ENCODE peak calls at places on chromosome 12, in six cellular contexts. C is neural progenitor cell; R is stimulated activated CD4-positive, alpha-beta T cell treated with anti-CD3 and anti-CD28 coated beads, Interleukin-4, amount 100 ng/mL, for 48 hours; A is OCI-LY7; L is T-helper 9 cell; W is stimulated activated CD8-positive, alpha-beta memory T cell treated with anti-CD3 and anti-CD28 coated beads, Interleukin-2, amount 100 ng/mL, for 1 hour. U is an unnamed sample.

GRCh38 chr12:57158665-57159064 is 11.2 kb upstream of the LRP1-AS start:
- DNase-seq in R (no peak), A (no peak), C (no peak), W (no peak), L (no peak), U (no peak)

GRCh38 chr12:62933871-62934798 is 815 bp downstream of the PPM1H start:
- DNase-seq in A (peak), C (peak), L (no peak), R (no peak), W (no peak), U (peak)

GRCh38 chr12:64323476-64324225 is 66.9 kb downstream of the C12orf56 start:
- DNase-seq in C (no peak), W (no peak), L (no peak), R (no peak), A (no peak), U (no peak)

GRCh38 chr12:14959463-14959862 is 1.9 kb downstream of the ARHGDIB start:
- DNase-seq in W (no peak), L (no peak), A (no peak), R (no peak), C (no peak), U (no peak)

GRCh38 chr12:87848248-87848868 is 180.8 kb downstream of the C12orf50 start:
- DNase-seq in W (no peak), C (peak), A (peak), L (no peak), R (no peak), U (peak)

GRCh38 chr12:49253033-49253623 is 11.8 kb upstream of the TUBA1C start:
- DNase-seq in R (no peak), W (no peak), C (no peak), L (no peak), A (no peak), U (no peak)

GRCh38 chr12:38838211-38838850 is 67.1 kb downstream of the CPNE8 start:
- DNase-seq in L (no peak), C (no peak), A (no peak), W (no peak), R (no peak), U (no peak)

GRCh38 chr12:48903363-48903981 is 21.8 kb downstream of the FKBP11 start:
- DNase-seq in L (no peak), W (no peak), C (no peak), A (no peak), R (no peak), U (no peak)

GRCh38 chr12:47729233-47729632 is 3.9 kb upstream of the ENDOU start:
- DNase-seq in W (no peak), L (no peak), C (no peak), R (no peak), A (no peak), U (peak)

GRCh38 chr12:14910090-14910915 is 24.6 kb upstream of the MGP start:
- DNase-seq in W (no peak), L (no peak), A (no peak), R (peak), C (no peak), U (no peak)

GRCh38 chr12:69837191-69838085 is 12.4 kb downstream of the MYRFL start:
- DNase-seq in W (no peak), C (peak), L (no peak), R (no peak), A (no peak), U (no peak)

GRCh38 chr12:52197371-52198231 is 5.8 kb upstream of the KRT80 start:
- DNase-seq in C (no peak), A (no peak), R (no peak), L (no peak), W (no peak), U (no peak)

GRCh38 chr12:57590892-57591566 is at the start of gene PIP4K2C:
- DNase-seq in C (peak), R (peak), L (peak), W (peak), A (peak), U (peak)

GRCh38 chr12:109552971-109553370 is 20.3 kb downstream of the MMAB start:
- DNase-seq in C (no peak), W (no peak), A (no peak), R (no peak), L (no peak), U (no peak)

GRCh38 chr12:131264625-131265024 is 310.9 kb downstream of the ADGRD1 start:
- DNase-seq in R (no peak), W (no peak), C (no peak), A (no peak), L (no peak), U (no peak)

GRCh38 chr12:132141976-132142678 is 2.0 kb downstream of the DDX51 start:
- DNase-seq in A (no peak), W (no peak), C (no peak), R (no peak), L (no peak), U (no peak)

GRCh38 chr12:132287391-132288238 is 41.8 kb downstream of the GALNT9 start:
- DNase-seq in W (no peak), A (no peak), R (no peak), L (no peak), C (no peak), U (no peak)

GRCh38 chr12:12720637-12721250 is 3.6 kb downstream of the CDKN1B start:
- DNase-seq in A (no peak), C (no peak), W (no peak), L (no peak), R (no peak), U (no peak)

GRCh38 chr12:32947203-32947795 is 50.7 kb upstream of the PKP2 start:
- DNase-seq in C (peak), L (no peak), W (no peak), A (peak), R (no peak), U (no peak)

GRCh38 chr12:55822228-55822627 is 4.4 kb downstream of the ORMDL2 start:
- DNase-seq in R (no peak), W (no peak), A (no peak), C (peak), L (no peak), U (no peak)

GRCh38 chr12:2336409-2336829 is 283.6 kb downstream of the CACNA1C start:
- DNase-seq in R (no peak), W (no peak), L (no peak), A (no peak), C (no peak), U (peak)

GRCh38 chr12:14958361-14959125 is 2.9 kb downstream of the ARHGDIB start:
- DNase-seq in R (no peak), W (no peak), C (no peak), L (no peak), A (no peak), U (no peak)

GRCh38 chr12:9761407-9761736 is 671 bp upstream of the CD69 start:
- DNase-seq in R (no peak), L (no peak), C (no peak), W (no peak), A (no peak), U (no peak)

GRCh38 chr12:28021704-28022103 is 49.2 kb upstream of the PTHLH start:
- DNase-seq in A (no peak), L (no peak), W (no peak), R (no peak), C (no peak), U (no peak)

GRCh38 chr12:122304924-122305323 is 38.6 kb upstream of the VPS33A start:
- DNase-seq in A (no peak), W (no peak), R (no peak), C (no peak), L (no peak), U (no peak)

GRCh38 chr12:92075425-92075891 is 70.2 kb downstream of the BTG1 start:
- DNase-seq in L (no peak), A (no peak), C (peak), R (no peak), W (no peak), U (peak)

GRCh38 chr12:68304626-68305025 is 27.5 kb downstream of the MDM1 start:
- DNase-seq in C (no peak), L (no peak), A (no peak), R (no peak), W (no peak), U (no peak)

GRCh38 chr12:3622021-3622731 is 130.7 kb downstream of the CRACR2A start:
- DNase-seq in L (no peak), W (no peak), C (no peak), A (no peak), R (no peak), U (peak)

GRCh38 chr12:27619308-27619707 is 76.9 kb upstream of the REP15 start:
- DNase-seq in W (no peak), A (no peak), R (no peak), C (no peak), L (no peak), U (peak)